ENCODE peak calls at places on chromosomes 3 and 15, in six cellular contexts. One of them, this sample, is unnamed.
A peak's percentile ranks its signal among the peaks of the same experiment; 100 is the strongest.

GRCh38 chr3:113113361-113113760 is 98.0 kb upstream of the BOC start:
- DNase-seq in heart right ventricle: no peak
- DNase-seq in neural crest cell: no peak
- DNase-seq in activated T-cell treated with anti-CD3 and anti-CD28 coated beads, Interleukin-2, amount 50 U/mL, for 48 hours: no peak
- DNase-seq in OCI-M1: no peak
- DNase-seq in kidney glomerular epithelial cell: no peak
- DNase-seq in this sample: no peak

GRCh38 chr15:48828906-48829305 is 18.0 kb upstream of the CEP152 start:
- DNase-seq in heart right ventricle: no peak
- DNase-seq in neural crest cell: no peak
- DNase-seq in activated T-cell treated with anti-CD3 and anti-CD28 coated beads, Interleukin-2, amount 50 U/mL, for 48 hours: no peak
- DNase-seq in OCI-M1: no peak
- DNase-seq in kidney glomerular epithelial cell: no peak
- DNase-seq in this sample: no peak

GRCh38 chr3:141255864-141256263 is 24.2 kb downstream of the PXYLP1 start:
- DNase-seq in heart right ventricle: no peak
- DNase-seq in neural crest cell: no peak
- DNase-seq in activated T-cell treated with anti-CD3 and anti-CD28 coated beads, Interleukin-2, amount 50 U/mL, for 48 hours: peak; percentile 51
- DNase-seq in OCI-M1: peak; percentile 36
- DNase-seq in kidney glomerular epithelial cell: no peak
- DNase-seq in this sample: no peak

GRCh38 chr15:20665653-20666052 is 124.1 kb upstream of the GOLGA6L6 start:
- DNase-seq in heart right ventricle: no peak
- DNase-seq in neural crest cell: no peak
- DNase-seq in activated T-cell treated with anti-CD3 and anti-CD28 coated beads, Interleukin-2, amount 50 U/mL, for 48 hours: no peak
- DNase-seq in OCI-M1: no peak
- DNase-seq in kidney glomerular epithelial cell: no peak
- DNase-seq in this sample: no peak

GRCh38 chr15:87207945-87208580 is 1048.5 kb downstream of the NTRK3 start:
- DNase-seq in heart right ventricle: no peak
- DNase-seq in neural crest cell: no peak
- DNase-seq in activated T-cell treated with anti-CD3 and anti-CD28 coated beads, Interleukin-2, amount 50 U/mL, for 48 hours: no peak
- DNase-seq in OCI-M1: no peak
- DNase-seq in kidney glomerular epithelial cell: peak; percentile 10
- DNase-seq in this sample: no peak

GRCh38 chr3:152269423-152270144 is 855 bp downstream of the MBNL1 start:
- DNase-seq in heart right ventricle: peak; percentile 65
- DNase-seq in neural crest cell: no peak
- DNase-seq in activated T-cell treated with anti-CD3 and anti-CD28 coated beads, Interleukin-2, amount 50 U/mL, for 48 hours: peak; percentile 56
- DNase-seq in OCI-M1: peak; percentile 75
- DNase-seq in kidney glomerular epithelial cell: peak; percentile 74
- DNase-seq in this sample: peak; percentile 74

GRCh38 chr15:43966646-43967045 is 139.8 kb downstream of the WDR76 start:
- DNase-seq in heart right ventricle: no peak
- DNase-seq in neural crest cell: no peak
- DNase-seq in activated T-cell treated with anti-CD3 and anti-CD28 coated beads, Interleukin-2, amount 50 U/mL, for 48 hours: no peak
- DNase-seq in OCI-M1: no peak
- DNase-seq in kidney glomerular epithelial cell: no peak
- DNase-seq in this sample: no peak

GRCh38 chr15:86916671-86917450 is 837.2 kb downstream of the AGBL1 start:
- DNase-seq in heart right ventricle: peak; percentile 51
- DNase-seq in neural crest cell: peak; percentile 17
- DNase-seq in activated T-cell treated with anti-CD3 and anti-CD28 coated beads, Interleukin-2, amount 50 U/mL, for 48 hours: no peak
- DNase-seq in OCI-M1: no peak
- DNase-seq in kidney glomerular epithelial cell: no peak
- DNase-seq in this sample: no peak

GRCh38 chr15:60026555-60026954 is 22.4 kb downstream of the FOXB1 start:
- DNase-seq in heart right ventricle: no peak
- DNase-seq in neural crest cell: no peak
- DNase-seq in activated T-cell treated with anti-CD3 and anti-CD28 coated beads, Interleukin-2, amount 50 U/mL, for 48 hours: no peak
- DNase-seq in OCI-M1: peak; percentile 25
- DNase-seq in kidney glomerular epithelial cell: no peak
- DNase-seq in this sample: no peak

GRCh38 chr15:74528876-74529275 is 12.1 kb upstream of the ARID3B start:
- DNase-seq in heart right ventricle: no peak
- DNase-seq in neural crest cell: no peak
- DNase-seq in activated T-cell treated with anti-CD3 and anti-CD28 coated beads, Interleukin-2, amount 50 U/mL, for 48 hours: no peak
- DNase-seq in OCI-M1: no peak
- DNase-seq in kidney glomerular epithelial cell: no peak
- DNase-seq in this sample: no peak

GRCh38 chr15:59791079-59791478 is 102.0 kb upstream of the BNIP2 start:
- DNase-seq in heart right ventricle: no peak
- DNase-seq in neural crest cell: no peak
- DNase-seq in activated T-cell treated with anti-CD3 and anti-CD28 coated beads, Interleukin-2, amount 50 U/mL, for 48 hours: no peak
- DNase-seq in OCI-M1: no peak
- DNase-seq in kidney glomerular epithelial cell: no peak
- DNase-seq in this sample: no peak

GRCh38 chr3:146539315-146539714 is 5.1 kb downstream of the PLSCR1 start:
- DNase-seq in heart right ventricle: no peak
- DNase-seq in neural crest cell: no peak
- DNase-seq in activated T-cell treated with anti-CD3 and anti-CD28 coated beads, Interleukin-2, amount 50 U/mL, for 48 hours: no peak
- DNase-seq in OCI-M1: no peak
- DNase-seq in kidney glomerular epithelial cell: no peak
- DNase-seq in this sample: no peak

GRCh38 chr3:5186089-5186853 is 1.2 kb upstream of the EDEM1 start:
- DNase-seq in heart right ventricle: no peak
- DNase-seq in neural crest cell: no peak
- DNase-seq in activated T-cell treated with anti-CD3 and anti-CD28 coated beads, Interleukin-2, amount 50 U/mL, for 48 hours: no peak
- DNase-seq in OCI-M1: peak; percentile 94
- DNase-seq in kidney glomerular epithelial cell: no peak
- DNase-seq in this sample: no peak

GRCh38 chr3:167066977-167067843 is 312.9 kb downstream of the ZBBX start:
- DNase-seq in heart right ventricle: no peak
- DNase-seq in neural crest cell: no peak
- DNase-seq in activated T-cell treated with anti-CD3 and anti-CD28 coated beads, Interleukin-2, amount 50 U/mL, for 48 hours: no peak
- DNase-seq in OCI-M1: no peak
- DNase-seq in kidney glomerular epithelial cell: peak; percentile 34
- DNase-seq in this sample: no peak

GRCh38 chr3:177410734-177411133 is 213.5 kb upstream of the TBL1XR1 start:
- DNase-seq in heart right ventricle: no peak
- DNase-seq in neural crest cell: no peak
- DNase-seq in activated T-cell treated with anti-CD3 and anti-CD28 coated beads, Interleukin-2, amount 50 U/mL, for 48 hours: no peak
- DNase-seq in OCI-M1: no peak
- DNase-seq in kidney glomerular epithelial cell: no peak
- DNase-seq in this sample: no peak

GRCh38 chr3:155744091-155744625 is 713 bp downstream of the PLCH1 start:
- DNase-seq in heart right ventricle: peak; percentile 5
- DNase-seq in neural crest cell: peak; percentile 75
- DNase-seq in activated T-cell treated with anti-CD3 and anti-CD28 coated beads, Interleukin-2, amount 50 U/mL, for 48 hours: peak; percentile 70
- DNase-seq in OCI-M1: peak; percentile 37
- DNase-seq in kidney glomerular epithelial cell: peak; percentile 65
- DNase-seq in this sample: peak; percentile 78

GRCh38 chr3:159441279-159441678 is 547.4 kb upstream of the IL12A start:
- DNase-seq in heart right ventricle: no peak
- DNase-seq in neural crest cell: no peak
- DNase-seq in activated T-cell treated with anti-CD3 and anti-CD28 coated beads, Interleukin-2, amount 50 U/mL, for 48 hours: no peak
- DNase-seq in OCI-M1: no peak
- DNase-seq in kidney glomerular epithelial cell: no peak
- DNase-seq in this sample: no peak

GRCh38 chr3:190384241-190384863 is 3.6 kb upstream of the CLDN16 start:
- DNase-seq in heart right ventricle: peak; percentile 23
- DNase-seq in neural crest cell: no peak
- DNase-seq in activated T-cell treated with anti-CD3 and anti-CD28 coated beads, Interleukin-2, amount 50 U/mL, for 48 hours: peak; percentile 20
- DNase-seq in OCI-M1: peak; percentile 86
- DNase-seq in kidney glomerular epithelial cell: peak; percentile 93
- DNase-seq in this sample: no peak

GRCh38 chr15:84982301-84982920 is 755 bp downstream of the PDE8A start:
- DNase-seq in heart right ventricle: peak; percentile 53
- DNase-seq in neural crest cell: no peak
- DNase-seq in activated T-cell treated with anti-CD3 and anti-CD28 coated beads, Interleukin-2, amount 50 U/mL, for 48 hours: peak; percentile 71
- DNase-seq in OCI-M1: no peak
- DNase-seq in kidney glomerular epithelial cell: no peak
- DNase-seq in this sample: peak; percentile 90

GRCh38 chr3:40930131-40930538 is 269.2 kb upstream of the CTNNB1 start:
- DNase-seq in heart right ventricle: no peak
- DNase-seq in neural crest cell: no peak
- DNase-seq in activated T-cell treated with anti-CD3 and anti-CD28 coated beads, Interleukin-2, amount 50 U/mL, for 48 hours: no peak
- DNase-seq in OCI-M1: peak; percentile 87
- DNase-seq in kidney glomerular epithelial cell: no peak
- DNase-seq in this sample: no peak

GRCh38 chr15:80773122-80773551 is 6.0 kb upstream of the CEMIP start:
- DNase-seq in heart right ventricle: no peak
- DNase-seq in neural crest cell: no peak
- DNase-seq in activated T-cell treated with anti-CD3 and anti-CD28 coated beads, Interleukin-2, amount 50 U/mL, for 48 hours: no peak
- DNase-seq in OCI-M1: no peak
- DNase-seq in kidney glomerular epithelial cell: no peak
- DNase-seq in this sample: no peak

GRCh38 chr3:172332256-172333041 is 115.8 kb downstream of the GHSR start:
- DNase-seq in heart right ventricle: peak; percentile 75
- DNase-seq in neural crest cell: peak; percentile 60
- DNase-seq in activated T-cell treated with anti-CD3 and anti-CD28 coated beads, Interleukin-2, amount 50 U/mL, for 48 hours: peak; percentile 59
- DNase-seq in OCI-M1: peak; percentile 60
- DNase-seq in kidney glomerular epithelial cell: peak; percentile 44
- DNase-seq in this sample: no peak

GRCh38 chr3:32454731-32455608 is 47.7 kb downstream of the CMTM6 start:
- DNase-seq in heart right ventricle: no peak
- DNase-seq in neural crest cell: no peak
- DNase-seq in activated T-cell treated with anti-CD3 and anti-CD28 coated beads, Interleukin-2, amount 50 U/mL, for 48 hours: peak; percentile 12
- DNase-seq in OCI-M1: no peak
- DNase-seq in kidney glomerular epithelial cell: no peak
- DNase-seq in this sample: no peak

GRCh38 chr15:72063186-72063585 is 54.8 kb downstream of the MYO9A start:
- DNase-seq in heart right ventricle: no peak
- DNase-seq in neural crest cell: no peak
- DNase-seq in activated T-cell treated with anti-CD3 and anti-CD28 coated beads, Interleukin-2, amount 50 U/mL, for 48 hours: no peak
- DNase-seq in OCI-M1: no peak
- DNase-seq in kidney glomerular epithelial cell: no peak
- DNase-seq in this sample: no peak

GRCh38 chr3:25854214-25854613 is 64.3 kb downstream of the OXSM start:
- DNase-seq in heart right ventricle: no peak
- DNase-seq in neural crest cell: no peak
- DNase-seq in activated T-cell treated with anti-CD3 and anti-CD28 coated beads, Interleukin-2, amount 50 U/mL, for 48 hours: no peak
- DNase-seq in OCI-M1: peak; percentile 27
- DNase-seq in kidney glomerular epithelial cell: peak; percentile 19
- DNase-seq in this sample: no peak

GRCh38 chr3:106309274-106309673 is 440.5 kb upstream of the CBLB start:
- DNase-seq in heart right ventricle: no peak
- DNase-seq in neural crest cell: no peak
- DNase-seq in activated T-cell treated with anti-CD3 and anti-CD28 coated beads, Interleukin-2, amount 50 U/mL, for 48 hours: no peak
- DNase-seq in OCI-M1: no peak
- DNase-seq in kidney glomerular epithelial cell: no peak
- DNase-seq in this sample: no peak

GRCh38 chr3:3519266-3519665 is 280.0 kb upstream of the LRRN1 start:
- DNase-seq in heart right ventricle: no peak
- DNase-seq in neural crest cell: no peak
- DNase-seq in activated T-cell treated with anti-CD3 and anti-CD28 coated beads, Interleukin-2, amount 50 U/mL, for 48 hours: no peak
- DNase-seq in OCI-M1: no peak
- DNase-seq in kidney glomerular epithelial cell: no peak
- DNase-seq in this sample: no peak

GRCh38 chr15:64009241-64009640 is 37.0 kb downstream of the DAPK2 start:
- DNase-seq in heart right ventricle: no peak
- DNase-seq in neural crest cell: no peak
- DNase-seq in activated T-cell treated with anti-CD3 and anti-CD28 coated beads, Interleukin-2, amount 50 U/mL, for 48 hours: no peak
- DNase-seq in OCI-M1: no peak
- DNase-seq in kidney glomerular epithelial cell: no peak
- DNase-seq in this sample: no peak